ENCODE peak calls at places on chromosomes 16 and 17, in seven cellular contexts. B is GM23338, D is AG04449, F is upper lobe of right lung, R is epithelial cell of esophagus, X is astrocyte of the cerebellum, M is prostate gland. Q is an unnamed sample.

GRCh38 chr16:73068546-73069401 is 20.8 kb upstream of the ZFHX3 start:
- DNase-seq in R (peak), B (no peak), F (peak), X (no peak), M (no peak), D (peak), Q (no peak)

GRCh38 chr17:67532326-67532871 is 155.3 kb downstream of the PITPNC1 start:
- DNase-seq in M (peak), R (no peak), F (no peak), B (no peak), X (no peak), D (no peak), Q (no peak)

GRCh38 chr17:45291170-45291805 is 25.5 kb downstream of the MAP3K14 start:
- DNase-seq in M (no peak), F (no peak), X (no peak), D (no peak), B (no peak), R (no peak), Q (no peak)

GRCh38 chr17:28467456-28468025 is 5.9 kb upstream of the SLC13A2 start:
- DNase-seq in D (peak), B (no peak), R (peak), M (no peak), F (no peak), X (peak), Q (no peak)

GRCh38 chr17:75241996-75242460 is 19.4 kb downstream of the GGA3 start:
- DNase-seq in D (no peak), M (no peak), R (peak), X (no peak), B (no peak), F (no peak), Q (no peak)

GRCh38 chr16:9755076-9755475 is 427.2 kb downstream of the GRIN2A start:
- DNase-seq in B (peak), R (no peak), D (no peak), X (no peak), F (no peak), M (no peak), Q (no peak)

GRCh38 chr16:990516-991291 is 9.1 kb downstream of the SOX8 start:
- DNase-seq in R (no peak), X (no peak), D (no peak), M (no peak), B (no peak), F (no peak), Q (no peak)

GRCh38 chr17:82281076-82281475 is 7.6 kb upstream of the CSNK1D start:
- DNase-seq in R (no peak), X (no peak), F (no peak), M (no peak), B (no peak), D (no peak), Q (peak)

GRCh38 chr17:51486091-51486490 is 225.7 kb downstream of the UTP18 start:
- DNase-seq in D (no peak), R (no peak), F (no peak), X (no peak), B (no peak), M (peak), Q (no peak)

GRCh38 chr17:27352481-27353460 is 58.9 kb downstream of the WSB1 start:
- DNase-seq in X (no peak), D (no peak), F (no peak), M (no peak), B (no peak), R (no peak), Q (no peak)

GRCh38 chr16:88057656-88058055 is 106.4 kb downstream of the BANP start:
- DNase-seq in F (no peak), X (no peak), B (no peak), M (no peak), D (no peak), R (no peak), Q (peak)

GRCh38 chr16:1308036-1308976 is 1.1 kb upstream of the UBE2I start:
- DNase-seq in X (peak), R (peak), F (no peak), B (peak), D (no peak), M (no peak), Q (no peak)

GRCh38 chr17:69878661-69879060 is 196.4 kb upstream of the KCNJ16 start:
- DNase-seq in M (no peak), F (no peak), X (no peak), D (no peak), B (no peak), R (peak), Q (no peak)

GRCh38 chr17:48016112-48016511 is 21.5 kb downstream of the COPZ2 start:
- DNase-seq in X (no peak), D (no peak), B (no peak), R (no peak), M (no peak), F (no peak), Q (no peak)

GRCh38 chr17:17551361-17551760 is 40.1 kb downstream of the PEMT start:
- DNase-seq in B (peak), D (no peak), F (no peak), M (no peak), X (no peak), R (no peak), Q (no peak)

GRCh38 chr17:74012465-74012864 is 191.0 kb upstream of the RPL38 start:
- DNase-seq in B (no peak), X (no peak), M (no peak), R (no peak), D (no peak), F (no peak), Q (no peak)

GRCh38 chr16:13873835-13874438 is 46.0 kb upstream of the ERCC4 start:
- DNase-seq in B (peak), R (peak), D (no peak), M (no peak), X (peak), F (no peak), Q (no peak)

GRCh38 chr17:41785091-41785875 is 1.2 kb downstream of the JUP start:
- DNase-seq in R (peak), X (no peak), F (no peak), D (no peak), M (no peak), B (peak), Q (no peak)

GRCh38 chr16:87344165-87344930 is 27.2 kb upstream of the C16orf95 start:
- DNase-seq in F (no peak), B (no peak), D (no peak), X (no peak), M (no peak), R (no peak), Q (no peak)

GRCh38 chr17:40122466-40122943 is 734 bp downstream of the MSL1 start:
- DNase-seq in B (peak), F (peak), D (no peak), R (peak), X (no peak), M (no peak), Q (peak)

GRCh38 chr17:69997332-69997731 is 77.7 kb upstream of the KCNJ16 start:
- DNase-seq in F (no peak), M (no peak), R (peak), X (no peak), D (no peak), B (no peak), Q (no peak)

GRCh38 chr17:48645639-48646182 is 19.6 kb upstream of the HOXB9 start:
- DNase-seq in F (no peak), B (no peak), X (no peak), R (no peak), D (no peak), M (no peak), Q (no peak)

GRCh38 chr16:53257001-53257400 is 177.3 kb upstream of the RBL2 start:
- DNase-seq in X (peak), R (peak), F (no peak), D (peak), B (peak), M (no peak), Q (no peak)

GRCh38 chr16:28534542-28535373 is 4.0 kb downstream of the NUPR1 start:
- DNase-seq in R (peak), F (peak), X (no peak), D (no peak), M (no peak), B (no peak), Q (no peak)

GRCh38 chr16:28543072-28543471 is 4.3 kb upstream of the NUPR1 start:
- DNase-seq in X (no peak), F (peak), M (peak), R (peak), B (no peak), D (no peak), Q (peak)

GRCh38 chr16:28537076-28537475 is 1.7 kb downstream of the NUPR1 start:
- DNase-seq in X (no peak), F (no peak), M (peak), B (no peak), R (peak), D (no peak), Q (no peak)

GRCh38 chr16:28538733-28539596 is at the start of gene NUPR1:
- DNase-seq in X (peak), R (peak), M (peak), B (no peak), D (peak), F (peak), Q (no peak)

GRCh38 chr16:28537964-28538732 is 626 bp downstream of the NUPR1 start:
- DNase-seq in X (no peak), R (no peak), D (no peak), B (no peak), F (peak), M (no peak), Q (no peak)
- TF ChIP-seq CTCF in X (no peak), R (no peak), D (no peak), B (no peak), F (no peak), M (no peak), Q (no peak)

GRCh38 chr16:81237282-81237681 is 1.2 kb upstream of the BCO1 start:
- DNase-seq in R (peak), X (peak), M (peak), B (no peak), D (no peak), F (no peak), Q (peak)

GRCh38 chr16:81241706-81242105 is 3.2 kb downstream of the BCO1 start:
- DNase-seq in X (no peak), D (no peak), F (no peak), B (no peak), M (no peak), R (no peak), Q (no peak)

GRCh38 chr16:81238296-81239011 is at the start of gene BCO1:
- DNase-seq in X (peak), B (peak), R (peak), D (peak), M (peak), F (no peak), Q (peak)

GRCh38 chr16:81237942-81238295 is 570 bp upstream of the BCO1 start:
- DNase-seq in D (no peak), X (no peak), B (no peak), M (no peak), F (no peak), R (no peak), Q (no peak)

DNA sequence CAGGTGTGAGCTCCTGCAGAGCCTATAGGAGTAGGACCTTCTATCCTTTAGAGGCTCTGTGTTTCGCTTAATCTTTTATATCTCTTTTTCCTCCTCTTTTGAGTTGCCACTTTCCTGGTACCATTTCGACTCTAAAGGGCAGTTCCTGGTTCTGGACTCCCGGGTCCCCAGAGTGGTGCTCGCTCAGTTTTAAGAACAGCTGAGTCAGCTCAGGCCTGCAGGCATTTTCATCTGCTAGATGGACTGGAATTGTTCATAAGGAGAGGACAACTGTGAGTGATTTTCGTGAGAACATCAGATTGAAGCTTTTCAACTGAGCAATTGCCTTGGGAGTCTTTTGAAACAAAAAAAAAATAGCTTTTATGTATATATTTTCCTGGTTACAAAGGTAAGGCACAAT is 1.2 kb downstream of the BCO1 start:
- DNase-seq in B (no peak), F (no peak), X (no peak), D (no peak), M (no peak), R (no peak), Q (no peak)
- TF ChIP-seq CTCF in B (no peak), F (no peak), X (no peak), D (no peak), M (no peak), R (no peak), Q (no peak)

DNA sequence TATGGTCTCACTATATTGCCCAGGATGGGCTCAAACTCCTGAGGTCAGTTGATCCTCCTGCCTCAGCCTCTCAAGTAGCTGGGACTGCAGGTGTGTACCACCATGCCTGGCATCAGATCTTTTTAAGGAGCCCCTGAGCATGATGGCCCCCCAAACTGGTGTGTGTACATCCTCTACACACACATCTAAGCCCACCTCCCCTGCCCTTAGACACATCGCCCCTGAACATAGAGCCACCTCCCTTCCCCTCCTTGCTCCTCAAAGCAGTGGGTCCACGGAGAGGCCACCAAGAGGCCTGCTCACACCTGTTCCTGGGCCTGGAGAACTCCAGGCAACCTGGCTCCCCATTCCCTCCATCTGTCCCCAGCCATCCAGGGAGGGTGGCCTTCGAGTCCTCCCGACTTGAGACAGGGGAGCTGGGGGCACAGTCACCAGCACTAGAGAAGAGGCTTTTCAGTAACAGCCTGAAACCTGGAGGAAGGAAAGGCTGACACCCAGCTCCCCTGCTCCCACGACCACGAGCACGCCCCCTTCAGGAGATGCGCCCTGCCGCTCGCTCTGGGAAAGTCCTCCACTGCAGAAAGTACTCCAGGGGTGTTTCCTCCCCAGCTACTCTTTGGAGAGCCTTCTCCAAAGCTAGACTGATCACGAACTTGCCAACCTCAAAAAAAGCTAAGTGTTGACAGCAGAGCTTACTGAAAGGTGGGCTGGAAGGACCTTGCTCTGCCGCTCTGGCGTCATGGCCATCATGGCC is 12.6 kb upstream of the PRR29 start:
- DNase-seq in B (peak), F (no peak), D (no peak), M (no peak), R (no peak), X (no peak), Q (no peak)
- TF ChIP-seq CTCF in B (peak), F (no peak), D (no peak), M (no peak), R (no peak), X (no peak), Q (no peak)

GRCh38 chr16:11972128-11972527 is 4.4 kb upstream of the SNX29 start:
- DNase-seq in X (no peak), M (no peak), R (no peak), D (no peak), F (no peak), B (peak), Q (no peak)
- TF ChIP-seq CTCF in X (peak), M (no peak), R (peak), D (no peak), F (no peak), B (peak), Q (no peak)

GRCh38 chr17:58308173-58308984 is 20.2 kb downstream of the TSPOAP1 start:
- DNase-seq in R (no peak), X (no peak), D (no peak), F (no peak), M (no peak), B (peak), Q (peak)
- TF ChIP-seq CTCF in R (no peak), X (peak), D (peak), F (peak), M (no peak), B (peak), Q (no peak)